ENCODE peak calls at places on chromosomes 12 and 14, in seven cellular contexts. O is lung; Y is BJ; H is pancreas; C is naive thymus-derived CD4-positive, alpha-beta T cell; A is HCT116; P is GM23248. W is an unnamed sample.
A peak's percentile ranks its signal among the peaks of the same experiment; 100 is the strongest.

GRCh38 chr14:21024668-21025373 is at the start of gene NDRG2:
- DNase-seq in O (peak; percentile 71), Y (no peak), H (peak; percentile 92), C (peak; percentile 64), A (no peak), P (peak; percentile 37), W (peak; percentile 86)

GRCh38 chr12:55829967-55830600 is 697 bp upstream of the DNAJC14 start:
- DNase-seq in O (peak; percentile 63), Y (no peak), H (peak; percentile 75), C (no peak), A (no peak), P (no peak), W (peak; percentile 52)

GRCh38 chr12:69991683-69992297 is 166.8 kb downstream of the MYRFL start:
- DNase-seq in O (no peak), Y (no peak), H (no peak), C (no peak), A (no peak), P (no peak), W (no peak)

GRCh38 chr14:75283162-75283883 is 4.7 kb downstream of the FOS start:
- DNase-seq in O (no peak), Y (no peak), H (no peak), C (no peak), A (no peak), P (peak; percentile 55), W (peak; percentile 79)

GRCh38 chr14:78319411-78319810 is 149.2 kb downstream of the NRXN3 start:
- DNase-seq in O (no peak), Y (no peak), H (no peak), C (no peak), A (no peak), P (no peak), W (no peak)

GRCh38 chr14:55220230-55220629 is 28.8 kb upstream of the DLGAP5 start:
- DNase-seq in O (no peak), Y (no peak), H (no peak), C (no peak), A (no peak), P (peak; percentile 13), W (no peak)

GRCh38 chr14:30002859-30003258 is 75.2 kb upstream of the PRKD1 start:
- DNase-seq in O (no peak), Y (no peak), H (no peak), C (no peak), A (no peak), P (no peak), W (no peak)

GRCh38 chr14:51822499-51822898 is 37.9 kb upstream of the GNG2 start:
- DNase-seq in O (no peak), Y (no peak), H (no peak), C (no peak), A (no peak), P (peak; percentile 22), W (no peak)

GRCh38 chr12:113135178-113136127 is at the start of gene RASAL1:
- DNase-seq in O (no peak), Y (no peak), H (peak; percentile 86), C (peak; percentile 83), A (peak; percentile 75), P (no peak), W (peak; percentile 79)

GRCh38 chr14:58587271-58587670 is 50.5 kb upstream of the DACT1 start:
- DNase-seq in O (no peak), Y (no peak), H (no peak), C (no peak), A (no peak), P (peak; percentile 87), W (no peak)

GRCh38 chr14:89245802-89246201 is 171.2 kb downstream of the FOXN3 start:
- DNase-seq in O (no peak), Y (no peak), H (no peak), C (no peak), A (no peak), P (no peak), W (no peak)

GRCh38 chr12:31037921-31038320 is 35.7 kb upstream of the DDX11 start:
- DNase-seq in O (no peak), Y (no peak), H (no peak), C (no peak), A (no peak), P (no peak), W (no peak)

GRCh38 chr14:76904100-76904739 is 78.0 kb downstream of the LRRC74A start:
- DNase-seq in O (no peak), Y (peak; percentile 93), H (no peak), C (no peak), A (no peak), P (peak; percentile 99), W (no peak)

GRCh38 chr12:84706374-84706773 is 206.2 kb downstream of the SLC6A15 start:
- DNase-seq in O (no peak), Y (no peak), H (no peak), C (no peak), A (no peak), P (no peak), W (no peak)

GRCh38 chr12:132986001-132986884 is at the start of gene ZNF26:
- DNase-seq in O (peak; percentile 93), Y (peak; percentile 59), H (peak; percentile 92), C (peak; percentile 82), A (peak; percentile 60), P (peak; percentile 98), W (peak; percentile 90)

GRCh38 chr12:26870491-26871419 is 37.8 kb upstream of the ITPR2 start:
- DNase-seq in O (peak; percentile 58), Y (no peak), H (peak; percentile 92), C (no peak), A (peak; percentile 33), P (peak; percentile 52), W (no peak)

GRCh38 chr12:11894890-11895289 is 175.8 kb upstream of the BCL2L14 start:
- DNase-seq in O (no peak), Y (no peak), H (no peak), C (no peak), A (no peak), P (no peak), W (no peak)

GRCh38 chr12:11891350-11892064 is 179.2 kb upstream of the BCL2L14 start:
- DNase-seq in O (no peak), Y (no peak), H (no peak), C (no peak), A (no peak), P (no peak), W (no peak)

GRCh38 chr12:11893998-11894397 is 176.7 kb upstream of the BCL2L14 start:
- DNase-seq in O (no peak), Y (no peak), H (no peak), C (no peak), A (no peak), P (no peak), W (no peak)

GRCh38 chr12:11895421-11896064 is 175.2 kb upstream of the BCL2L14 start:
- DNase-seq in O (no peak), Y (no peak), H (no peak), C (no peak), A (no peak), P (no peak), W (no peak)

GRCh38 chr12:11892065-11892391 is 178.7 kb upstream of the BCL2L14 start:
- DNase-seq in O (no peak), Y (no peak), H (no peak), C (no peak), A (no peak), P (no peak), W (no peak)
- H3K36me3 ChIP-seq in O (peaks cover 10% of the 10 kb centered on the region), Y (peaks cover 17% of the 10 kb centered on the region), H (peaks cover 14% of the 10 kb centered on the region), C (peaks cover 5% of the 10 kb centered on the region), A (no peaks in the 10 kb centered on the region), P (peaks cover 3% of the 10 kb centered on the region), W (peaks cover 1% of the 10 kb centered on the region)

GRCh38 chr12:43797561-43798217 is 8.4 kb downstream of the TWF1 start:
- DNase-seq in O (no peak), Y (no peak), H (no peak), C (no peak), A (no peak), P (no peak), W (no peak)
- H3K36me3 ChIP-seq in O (peaks cover 22% of the 10 kb centered on the region), Y (no peaks in the 10 kb centered on the region), H (peaks cover 56% of the 10 kb centered on the region), C (peaks cover 13% of the 10 kb centered on the region), A (peaks cover 59% of the 10 kb centered on the region), P (peaks cover 84% of the 10 kb centered on the region), W (no peaks in the 10 kb centered on the region)

GRCh38 chr12:4290011-4290790 is 16.6 kb downstream of the CCND2 start:
- DNase-seq in O (no peak), Y (no peak), H (no peak), C (no peak), A (no peak), P (no peak), W (no peak)

GRCh38 chr12:4288296-4289019 is 14.9 kb downstream of the CCND2 start:
- DNase-seq in O (no peak), Y (no peak), H (no peak), C (no peak), A (no peak), P (no peak), W (peak; percentile 32)

GRCh38 chr12:4287325-4288290 is 14.0 kb downstream of the CCND2 start:
- DNase-seq in O (no peak), Y (no peak), H (no peak), C (no peak), A (no peak), P (peak; percentile 35), W (no peak)

GRCh38 chr12:4286771-4287317 is 13.3 kb downstream of the CCND2 start:
- DNase-seq in O (no peak), Y (no peak), H (no peak), C (no peak), A (no peak), P (no peak), W (no peak)

GRCh38 chr12:4289334-4289878 is 15.8 kb downstream of the CCND2 start:
- DNase-seq in O (no peak), Y (no peak), H (no peak), C (no peak), A (no peak), P (no peak), W (peak; percentile 28)
- H3K36me3 ChIP-seq in O (peaks cover under 1% of the 10 kb centered on the region), Y (no peaks in the 10 kb centered on the region), H (peaks cover 27% of the 10 kb centered on the region), C (peaks cover 36% of the 10 kb centered on the region), A (no peaks in the 10 kb centered on the region), P (no peaks in the 10 kb centered on the region), W (no peaks in the 10 kb centered on the region)

GRCh38 chr14:64713677-64714076 is 9.5 kb downstream of the PLEKHG3 start:
- DNase-seq in O (no peak), Y (no peak), H (no peak), C (no peak), A (no peak), P (no peak), W (no peak)

GRCh38 chr14:64717870-64718269 is 13.6 kb downstream of the PLEKHG3 start:
- DNase-seq in O (no peak), Y (no peak), H (no peak), C (no peak), A (no peak), P (no peak), W (no peak)

GRCh38 chr14:64715146-64715627 is 11.0 kb downstream of the PLEKHG3 start:
- DNase-seq in O (no peak), Y (no peak), H (no peak), C (no peak), A (no peak), P (no peak), W (no peak)

GRCh38 chr14:64715628-64716412 is 11.6 kb downstream of the PLEKHG3 start:
- DNase-seq in O (no peak), Y (no peak), H (peak; percentile 75), C (no peak), A (no peak), P (no peak), W (peak; percentile 18)

DNA sequence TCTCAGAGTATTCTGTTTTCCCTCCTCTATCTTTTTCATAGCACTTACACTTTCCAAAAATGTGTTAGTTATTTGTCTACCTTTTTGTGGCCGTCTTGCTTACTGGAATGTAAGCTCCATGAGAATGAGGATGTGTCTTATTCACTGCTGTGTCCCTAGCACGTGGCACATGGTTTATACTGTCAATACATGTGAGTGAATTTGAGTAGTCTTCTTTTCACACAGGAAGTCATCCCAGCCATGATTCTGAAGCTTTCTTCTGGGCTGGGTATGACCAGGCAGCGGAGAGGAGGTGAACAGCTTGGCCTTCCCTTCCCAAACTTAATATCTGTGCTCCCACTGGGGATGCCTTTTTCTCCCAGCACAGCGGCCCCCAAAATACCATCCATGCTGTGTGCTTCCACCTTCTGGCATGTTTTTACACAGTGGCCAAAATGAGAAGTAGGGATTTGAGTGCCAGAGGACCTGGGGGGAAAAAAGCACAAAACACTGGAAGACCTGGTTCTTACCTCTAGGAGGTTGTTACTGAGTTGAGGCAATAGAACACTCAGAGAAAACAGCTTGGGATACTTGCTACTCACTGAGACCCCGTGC is 10.3 kb downstream of the PLEKHG3 start:
- DNase-seq in O (no peak), Y (no peak), H (no peak), C (no peak), A (no peak), P (no peak), W (no peak)
- H3K36me3 ChIP-seq in O (no peaks in the 10 kb centered on the region), Y (no peaks in the 10 kb centered on the region), H (no peaks in the 10 kb centered on the region), C (no peaks in the 10 kb centered on the region), A (no peaks in the 10 kb centered on the region), P (peaks cover 5% of the 10 kb centered on the region), W (peaks cover 4% of the 10 kb centered on the region)

W was measured in Caco-2.